ENCODE peak calls at places on chromosomes 12 and 14, in eight cellular contexts. One of them, this sample, is unnamed. For H3K9me3, the result is how much of the 10 kb centered on the place peaks cover.

GRCh38 chr12:123744836-123745235 is 17.3 kb upstream of the DNAH10 start:
- DNase-seq in CD4-positive, CD25-positive, alpha-beta regulatory T cell: no peak
- DNase-seq in cardiac muscle cell: peak
- DNase-seq in body of pancreas: no peak
- DNase-seq in BE2C: peak
- DNase-seq in IMR-90: no peak
- DNase-seq in SJSA1: no peak
- DNase-seq in CD8-positive, alpha-beta memory T cell: no peak
- DNase-seq in this sample: no peak

GRCh38 chr12:81668475-81668874 is 90.7 kb downstream of the PPFIA2 start:
- DNase-seq in CD4-positive, CD25-positive, alpha-beta regulatory T cell: no peak
- DNase-seq in SJSA1: peak
- DNase-seq in BE2C: no peak
- DNase-seq in cardiac muscle cell: peak
- DNase-seq in CD8-positive, alpha-beta memory T cell: no peak
- DNase-seq in IMR-90: peak
- DNase-seq in body of pancreas: no peak
- DNase-seq in this sample: no peak

GRCh38 chr14:65302571-65303184 is 109.9 kb upstream of the FUT8 start:
- DNase-seq in CD4-positive, CD25-positive, alpha-beta regulatory T cell: no peak
- DNase-seq in IMR-90: no peak
- DNase-seq in body of pancreas: peak
- DNase-seq in CD8-positive, alpha-beta memory T cell: no peak
- DNase-seq in SJSA1: no peak
- DNase-seq in BE2C: no peak
- DNase-seq in cardiac muscle cell: no peak
- DNase-seq in this sample: no peak

GRCh38 chr14:78196323-78196722 is 26.1 kb downstream of the NRXN3 start:
- DNase-seq in IMR-90: no peak
- DNase-seq in CD4-positive, CD25-positive, alpha-beta regulatory T cell: no peak
- DNase-seq in CD8-positive, alpha-beta memory T cell: no peak
- DNase-seq in cardiac muscle cell: no peak
- DNase-seq in body of pancreas: no peak
- DNase-seq in SJSA1: no peak
- DNase-seq in BE2C: no peak
- DNase-seq in this sample: no peak

GRCh38 chr12:106032141-106032925 is 106.4 kb downstream of the NUAK1 start:
- DNase-seq in CD4-positive, CD25-positive, alpha-beta regulatory T cell: no peak
- DNase-seq in SJSA1: no peak
- DNase-seq in CD8-positive, alpha-beta memory T cell: no peak
- DNase-seq in cardiac muscle cell: peak
- DNase-seq in IMR-90: peak
- DNase-seq in body of pancreas: no peak
- DNase-seq in BE2C: no peak
- DNase-seq in this sample: no peak

GRCh38 chr12:25249951-25250738 is 584 bp downstream of the KRAS start:
- DNase-seq in cardiac muscle cell: peak
- DNase-seq in CD4-positive, CD25-positive, alpha-beta regulatory T cell: peak
- DNase-seq in body of pancreas: peak
- DNase-seq in BE2C: peak
- DNase-seq in CD8-positive, alpha-beta memory T cell: peak
- DNase-seq in SJSA1: peak
- DNase-seq in IMR-90: peak
- DNase-seq in this sample: peak

GRCh38 chr12:62834971-62835547 is 99.9 kb downstream of the PPM1H start:
- DNase-seq in cardiac muscle cell: peak
- DNase-seq in body of pancreas: no peak
- DNase-seq in CD8-positive, alpha-beta memory T cell: no peak
- DNase-seq in SJSA1: peak
- DNase-seq in IMR-90: peak
- DNase-seq in BE2C: no peak
- DNase-seq in CD4-positive, CD25-positive, alpha-beta regulatory T cell: no peak
- DNase-seq in this sample: no peak

GRCh38 chr14:56918849-56919574 is 108.7 kb upstream of the OTX2 start:
- DNase-seq in SJSA1: no peak
- DNase-seq in cardiac muscle cell: no peak
- DNase-seq in CD4-positive, CD25-positive, alpha-beta regulatory T cell: no peak
- DNase-seq in CD8-positive, alpha-beta memory T cell: no peak
- DNase-seq in IMR-90: no peak
- DNase-seq in BE2C: no peak
- DNase-seq in body of pancreas: no peak
- DNase-seq in this sample: no peak

GRCh38 chr12:25894759-25895158 is 63.7 kb upstream of the RASSF8 start:
- DNase-seq in cardiac muscle cell: no peak
- DNase-seq in BE2C: no peak
- DNase-seq in CD8-positive, alpha-beta memory T cell: no peak
- DNase-seq in IMR-90: no peak
- DNase-seq in CD4-positive, CD25-positive, alpha-beta regulatory T cell: no peak
- DNase-seq in SJSA1: no peak
- DNase-seq in body of pancreas: no peak
- DNase-seq in this sample: no peak

GRCh38 chr12:84508325-84508861 is 404.2 kb downstream of the SLC6A15 start:
- DNase-seq in body of pancreas: no peak
- DNase-seq in CD8-positive, alpha-beta memory T cell: no peak
- DNase-seq in SJSA1: no peak
- DNase-seq in BE2C: peak
- DNase-seq in CD4-positive, CD25-positive, alpha-beta regulatory T cell: no peak
- DNase-seq in IMR-90: peak
- DNase-seq in cardiac muscle cell: peak
- DNase-seq in this sample: no peak

GRCh38 chr14:81452341-81452740 is 52.2 kb upstream of the STON2 start:
- DNase-seq in body of pancreas: no peak
- DNase-seq in BE2C: no peak
- DNase-seq in SJSA1: no peak
- DNase-seq in cardiac muscle cell: no peak
- DNase-seq in CD8-positive, alpha-beta memory T cell: no peak
- DNase-seq in IMR-90: no peak
- DNase-seq in CD4-positive, CD25-positive, alpha-beta regulatory T cell: no peak
- DNase-seq in this sample: no peak

GRCh38 chr12:96085475-96085874 is 50.1 kb upstream of the LTA4H start:
- DNase-seq in BE2C: no peak
- DNase-seq in cardiac muscle cell: no peak
- DNase-seq in CD8-positive, alpha-beta memory T cell: no peak
- DNase-seq in CD4-positive, CD25-positive, alpha-beta regulatory T cell: no peak
- DNase-seq in IMR-90: no peak
- DNase-seq in body of pancreas: no peak
- DNase-seq in SJSA1: no peak
- DNase-seq in this sample: no peak

GRCh38 chr12:94952325-94952724 is 51.2 kb downstream of the NDUFA12 start:
- DNase-seq in IMR-90: no peak
- DNase-seq in SJSA1: no peak
- DNase-seq in cardiac muscle cell: peak
- DNase-seq in CD8-positive, alpha-beta memory T cell: no peak
- DNase-seq in CD4-positive, CD25-positive, alpha-beta regulatory T cell: no peak
- DNase-seq in body of pancreas: no peak
- DNase-seq in BE2C: no peak
- DNase-seq in this sample: no peak

GRCh38 chr14:54350196-54350595 is 46.6 kb upstream of the CDKN3 start:
- DNase-seq in CD8-positive, alpha-beta memory T cell: no peak
- DNase-seq in SJSA1: no peak
- DNase-seq in IMR-90: peak
- DNase-seq in body of pancreas: no peak
- DNase-seq in BE2C: no peak
- DNase-seq in cardiac muscle cell: peak
- DNase-seq in CD4-positive, CD25-positive, alpha-beta regulatory T cell: no peak
- DNase-seq in this sample: no peak

GRCh38 chr14:31717294-31718085 is 156.3 kb downstream of the NUBPL start:
- DNase-seq in CD4-positive, CD25-positive, alpha-beta regulatory T cell: no peak
- DNase-seq in CD8-positive, alpha-beta memory T cell: no peak
- DNase-seq in cardiac muscle cell: peak
- DNase-seq in IMR-90: no peak
- DNase-seq in body of pancreas: no peak
- DNase-seq in SJSA1: no peak
- DNase-seq in BE2C: no peak
- DNase-seq in this sample: no peak

GRCh38 chr14:30849983-30850382 is 24.4 kb upstream of the COCH start:
- DNase-seq in cardiac muscle cell: no peak
- DNase-seq in SJSA1: no peak
- DNase-seq in BE2C: no peak
- DNase-seq in CD8-positive, alpha-beta memory T cell: no peak
- DNase-seq in IMR-90: no peak
- DNase-seq in CD4-positive, CD25-positive, alpha-beta regulatory T cell: no peak
- DNase-seq in body of pancreas: no peak
- DNase-seq in this sample: no peak

GRCh38 chr12:121438905-121439304 is 39.0 kb downstream of the RNF34 start:
- DNase-seq in CD8-positive, alpha-beta memory T cell: no peak
- DNase-seq in BE2C: no peak
- DNase-seq in cardiac muscle cell: no peak
- DNase-seq in SJSA1: no peak
- DNase-seq in CD4-positive, CD25-positive, alpha-beta regulatory T cell: no peak
- DNase-seq in body of pancreas: no peak
- DNase-seq in IMR-90: no peak
- DNase-seq in this sample: no peak

GRCh38 chr12:21334771-21335325 is at the start of gene SLCO1A2:
- DNase-seq in CD4-positive, CD25-positive, alpha-beta regulatory T cell: no peak
- DNase-seq in BE2C: no peak
- DNase-seq in cardiac muscle cell: no peak
- DNase-seq in SJSA1: no peak
- DNase-seq in IMR-90: no peak
- DNase-seq in body of pancreas: no peak
- DNase-seq in CD8-positive, alpha-beta memory T cell: no peak
- DNase-seq in this sample: no peak

GRCh38 chr12:21328578-21328977 is 6.1 kb downstream of the SLCO1A2 start:
- DNase-seq in BE2C: no peak
- DNase-seq in IMR-90: no peak
- DNase-seq in cardiac muscle cell: no peak
- DNase-seq in body of pancreas: no peak
- DNase-seq in CD8-positive, alpha-beta memory T cell: no peak
- DNase-seq in CD4-positive, CD25-positive, alpha-beta regulatory T cell: no peak
- DNase-seq in SJSA1: no peak
- DNase-seq in this sample: no peak

GRCh38 chr12:21334100-21334499 is 617 bp downstream of the SLCO1A2 start:
- DNase-seq in CD4-positive, CD25-positive, alpha-beta regulatory T cell: no peak
- DNase-seq in BE2C: no peak
- DNase-seq in cardiac muscle cell: no peak
- DNase-seq in body of pancreas: no peak
- DNase-seq in SJSA1: no peak
- DNase-seq in IMR-90: no peak
- DNase-seq in CD8-positive, alpha-beta memory T cell: no peak
- DNase-seq in this sample: no peak

GRCh38 chr12:21336656-21337055 is 1.9 kb upstream of the SLCO1A2 start:
- DNase-seq in BE2C: no peak
- DNase-seq in cardiac muscle cell: no peak
- DNase-seq in CD4-positive, CD25-positive, alpha-beta regulatory T cell: no peak
- DNase-seq in CD8-positive, alpha-beta memory T cell: no peak
- DNase-seq in body of pancreas: no peak
- DNase-seq in IMR-90: no peak
- DNase-seq in SJSA1: no peak
- DNase-seq in this sample: no peak

GRCh38 chr12:21330682-21331253 is 3.9 kb downstream of the SLCO1A2 start:
- DNase-seq in CD8-positive, alpha-beta memory T cell: no peak
- DNase-seq in cardiac muscle cell: no peak
- DNase-seq in CD4-positive, CD25-positive, alpha-beta regulatory T cell: no peak
- DNase-seq in IMR-90: peak
- DNase-seq in SJSA1: no peak
- DNase-seq in body of pancreas: no peak
- DNase-seq in BE2C: no peak
- DNase-seq in this sample: no peak
- H3K9me3 ChIP-seq in CD8-positive, alpha-beta memory T cell: under half
- H3K9me3 ChIP-seq in cardiac muscle cell: under half
- H3K9me3 ChIP-seq in CD4-positive, CD25-positive, alpha-beta regulatory T cell: under half
- H3K9me3 ChIP-seq in IMR-90: under half
- H3K9me3 ChIP-seq in SJSA1: under half
- H3K9me3 ChIP-seq in body of pancreas: under half
- H3K9me3 ChIP-seq in BE2C: under half
- H3K9me3 ChIP-seq in this sample: under half

DNA sequence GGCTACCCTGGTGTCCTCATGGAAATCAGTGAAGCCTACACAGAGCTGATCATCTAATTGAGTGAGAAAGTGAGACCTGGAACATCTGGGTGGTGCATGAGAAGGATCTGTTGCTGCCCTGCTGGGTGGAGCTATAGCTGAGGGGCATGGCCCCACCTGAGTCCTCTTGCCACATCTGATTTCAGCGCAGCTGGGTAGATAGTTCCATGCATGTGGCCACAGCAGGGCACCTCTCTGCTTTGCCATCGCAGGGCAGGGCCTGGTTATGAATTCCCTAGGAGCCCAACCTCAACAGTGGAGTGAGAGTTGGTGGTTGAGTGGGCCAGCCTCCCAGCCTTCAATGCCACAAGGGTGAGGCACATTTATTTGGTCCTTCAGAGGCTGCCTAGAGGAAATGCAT is 407.8 kb downstream of the BCL11B start:
- DNase-seq in SJSA1: no peak
- DNase-seq in cardiac muscle cell: no peak
- DNase-seq in body of pancreas: no peak
- DNase-seq in IMR-90: no peak
- DNase-seq in CD8-positive, alpha-beta memory T cell: no peak
- DNase-seq in CD4-positive, CD25-positive, alpha-beta regulatory T cell: no peak
- DNase-seq in BE2C: no peak
- DNase-seq in this sample: no peak
- H3K9me3 ChIP-seq in SJSA1: under half
- H3K9me3 ChIP-seq in cardiac muscle cell: under half
- H3K9me3 ChIP-seq in body of pancreas: under half
- H3K9me3 ChIP-seq in IMR-90: under half
- H3K9me3 ChIP-seq in CD8-positive, alpha-beta memory T cell: under half
- H3K9me3 ChIP-seq in CD4-positive, CD25-positive, alpha-beta regulatory T cell: under half
- H3K9me3 ChIP-seq in BE2C: under half
- H3K9me3 ChIP-seq in this sample: under half

GRCh38 chr14:105854600-105855245 is 328.3 kb downstream of the TMEM121 start:
- DNase-seq in BE2C: no peak
- DNase-seq in body of pancreas: peak
- DNase-seq in SJSA1: no peak
- DNase-seq in CD4-positive, CD25-positive, alpha-beta regulatory T cell: no peak
- DNase-seq in cardiac muscle cell: no peak
- DNase-seq in CD8-positive, alpha-beta memory T cell: no peak
- DNase-seq in IMR-90: no peak
- DNase-seq in this sample: no peak

GRCh38 chr14:105855893-105856675 is 329.7 kb downstream of the TMEM121 start:
- DNase-seq in CD4-positive, CD25-positive, alpha-beta regulatory T cell: no peak
- DNase-seq in BE2C: peak
- DNase-seq in cardiac muscle cell: no peak
- DNase-seq in IMR-90: no peak
- DNase-seq in CD8-positive, alpha-beta memory T cell: no peak
- DNase-seq in SJSA1: no peak
- DNase-seq in body of pancreas: peak
- DNase-seq in this sample: no peak

GRCh38 chr14:105856676-105857222 is 330.4 kb downstream of the TMEM121 start:
- DNase-seq in CD8-positive, alpha-beta memory T cell: peak
- DNase-seq in BE2C: peak
- DNase-seq in body of pancreas: peak
- DNase-seq in SJSA1: no peak
- DNase-seq in cardiac muscle cell: no peak
- DNase-seq in IMR-90: no peak
- DNase-seq in CD4-positive, CD25-positive, alpha-beta regulatory T cell: no peak
- DNase-seq in this sample: no peak

GRCh38 chr14:105853907-105854599 is 327.7 kb downstream of the TMEM121 start:
- DNase-seq in CD4-positive, CD25-positive, alpha-beta regulatory T cell: no peak
- DNase-seq in SJSA1: no peak
- DNase-seq in IMR-90: no peak
- DNase-seq in cardiac muscle cell: no peak
- DNase-seq in body of pancreas: no peak
- DNase-seq in BE2C: no peak
- DNase-seq in CD8-positive, alpha-beta memory T cell: no peak
- DNase-seq in this sample: peak

GRCh38 chr14:105855246-105855892 is 329.0 kb downstream of the TMEM121 start:
- DNase-seq in SJSA1: no peak
- DNase-seq in CD8-positive, alpha-beta memory T cell: no peak
- DNase-seq in IMR-90: no peak
- DNase-seq in CD4-positive, CD25-positive, alpha-beta regulatory T cell: no peak
- DNase-seq in cardiac muscle cell: no peak
- DNase-seq in BE2C: peak
- DNase-seq in body of pancreas: peak
- DNase-seq in this sample: no peak
- H3K9me3 ChIP-seq in SJSA1: under half
- H3K9me3 ChIP-seq in CD8-positive, alpha-beta memory T cell: under half
- H3K9me3 ChIP-seq in IMR-90: half or more
- H3K9me3 ChIP-seq in CD4-positive, CD25-positive, alpha-beta regulatory T cell: under half
- H3K9me3 ChIP-seq in cardiac muscle cell: under half
- H3K9me3 ChIP-seq in BE2C: under half
- H3K9me3 ChIP-seq in body of pancreas: under half
- H3K9me3 ChIP-seq in this sample: under half

GRCh38 chr12:34402228-34402898 is 380.1 kb downstream of the ALG10 start:
- DNase-seq in CD8-positive, alpha-beta memory T cell: peak
- DNase-seq in cardiac muscle cell: no peak
- DNase-seq in BE2C: peak
- DNase-seq in CD4-positive, CD25-positive, alpha-beta regulatory T cell: no peak
- DNase-seq in IMR-90: no peak
- DNase-seq in body of pancreas: no peak
- DNase-seq in SJSA1: no peak
- DNase-seq in this sample: no peak
- H3K9me3 ChIP-seq in CD8-positive, alpha-beta memory T cell: under half
- H3K9me3 ChIP-seq in cardiac muscle cell: under half
- H3K9me3 ChIP-seq in BE2C: under half
- H3K9me3 ChIP-seq in CD4-positive, CD25-positive, alpha-beta regulatory T cell: half or more
- H3K9me3 ChIP-seq in IMR-90: half or more
- H3K9me3 ChIP-seq in body of pancreas: under half
- H3K9me3 ChIP-seq in SJSA1: under half
- H3K9me3 ChIP-seq in this sample: under half